ENCODE peak calls at places on chromosomes 5 and 9, in ten cellular contexts. M is spleen; O is right atrium auricular region; D is psoas muscle; G is CD4-positive, alpha-beta memory T cell; T is cardiac fibroblast; Q is gastrocnemius medialis; J is astrocyte of the spinal cord; E is neural progenitor cell; Z is PC-9. P is an unnamed sample.
A peak's percentile ranks its signal among the peaks of the same experiment; 100 is the strongest.

GRCh38 chr5:153749941-153750340 is 259.5 kb downstream of the GRIA1 start:
- DNase-seq in D (no peak), T (no peak), Q (no peak), O (no peak), M (no peak), Z (no peak), E (peak; percentile 65), G (no peak), J (no peak), P (no peak)

GRCh38 chr5:115487750-115488149 is 56.8 kb downstream of the FEM1C start:
- DNase-seq in T (no peak), J (no peak), O (no peak), Z (no peak), D (no peak), M (no peak), Q (no peak), E (no peak), G (no peak), P (no peak)

GRCh38 chr5:76978869-76979268 is 26.0 kb downstream of the CRHBP start:
- DNase-seq in T (no peak), J (no peak), Z (no peak), D (no peak), G (no peak), O (no peak), Q (no peak), E (no peak), M (no peak), P (no peak)

GRCh38 chr5:137688248-137688840 is 47.5 kb downstream of the KLHL3 start:
- DNase-seq in G (no peak), Q (no peak), E (no peak), O (no peak), J (no peak), M (no peak), Z (no peak), T (no peak), D (no peak), P (no peak)

GRCh38 chr5:67166460-67166871 is 30.1 kb downstream of the CD180 start:
- DNase-seq in Q (peak; percentile 48), D (peak; percentile 66), J (no peak), G (peak; percentile 69), Z (no peak), O (peak; percentile 76), E (no peak), T (no peak), M (peak; percentile 92), P (no peak)

GRCh38 chr5:74643160-74643562 is 2.6 kb upstream of the ENC1 start:
- DNase-seq in G (no peak), E (no peak), Z (no peak), D (no peak), M (no peak), O (no peak), J (peak; percentile 87), Q (no peak), T (peak; percentile 92), P (no peak)

GRCh38 chr5:173618927-173619519 is 2.6 kb upstream of the BOD1 start:
- DNase-seq in Q (peak; percentile 29), E (peak; percentile 64), T (peak; percentile 70), G (peak; percentile 56), M (no peak), O (no peak), D (no peak), Z (peak; percentile 48), J (peak; percentile 59), P (peak; percentile 44)

GRCh38 chr9:38226491-38226951 is 157.5 kb upstream of the SHB start:
- DNase-seq in D (no peak), E (no peak), O (no peak), T (no peak), Z (peak; percentile 52), G (no peak), J (no peak), M (no peak), Q (no peak), P (peak; percentile 44)

GRCh38 chr9:5621327-5621726 is 7.6 kb upstream of the RIC1 start:
- DNase-seq in D (no peak), G (no peak), Q (peak; percentile 77), M (no peak), J (peak; percentile 71), O (no peak), T (peak; percentile 67), E (no peak), Z (no peak), P (no peak)

GRCh38 chr5:56409331-56410190 is 176.4 kb upstream of the ANKRD55 start:
- DNase-seq in T (peak; percentile 78), Q (peak; percentile 21), E (no peak), Z (no peak), O (no peak), D (no peak), J (peak; percentile 59), G (no peak), M (no peak), P (no peak)

GRCh38 chr9:98075332-98075805 is 18.8 kb downstream of the NANS start:
- DNase-seq in O (no peak), G (no peak), T (peak; percentile 79), M (peak; percentile 1), Z (no peak), Q (no peak), J (peak; percentile 63), D (no peak), E (no peak), P (no peak)

GRCh38 chr9:132210472-132211145 is 48.8 kb downstream of the NTNG2 start:
- DNase-seq in M (no peak), D (no peak), O (no peak), T (no peak), Q (no peak), G (no peak), J (no peak), Z (no peak), E (no peak), P (no peak)

GRCh38 chr5:173825215-173825865 is 62.8 kb upstream of the CPEB4 start:
- DNase-seq in Q (peak; percentile 39), O (no peak), Z (peak; percentile 71), T (peak; percentile 61), J (no peak), E (no peak), D (peak; percentile 49), G (no peak), M (no peak), P (no peak)

GRCh38 chr9:92696619-92697018 is 26.7 kb upstream of the IPPK start:
- DNase-seq in J (no peak), M (no peak), T (no peak), Q (no peak), O (no peak), Z (no peak), D (no peak), E (no peak), G (no peak), P (peak; percentile 27)

GRCh38 chr5:166856771-166857170 is 1434.7 kb upstream of the WWC1 start:
- DNase-seq in D (no peak), Q (no peak), T (no peak), E (peak; percentile 89), M (no peak), Z (no peak), O (no peak), J (no peak), G (no peak), P (no peak)

GRCh38 chr9:38652486-38652885 is 32.1 kb upstream of the ANKRD18A start:
- DNase-seq in E (no peak), D (no peak), Q (no peak), Z (no peak), G (no peak), M (no peak), T (no peak), J (no peak), O (no peak), P (no peak)

GRCh38 chr5:6856658-6857057 is 143.4 kb downstream of the TENT4A start:
- DNase-seq in Q (no peak), J (no peak), D (no peak), M (no peak), E (no peak), T (no peak), G (no peak), O (no peak), Z (no peak), P (no peak)

GRCh38 chr5:16626696-16627264 is 10.0 kb upstream of the RETREG1 start:
- DNase-seq in J (peak; percentile 9), M (no peak), Z (no peak), G (peak; percentile 31), O (no peak), D (no peak), Q (no peak), T (no peak), E (no peak), P (peak; percentile 85)

GRCh38 chr9:97768731-97769130 is 71.6 kb upstream of the XPA start:
- DNase-seq in G (no peak), Z (no peak), Q (no peak), D (no peak), J (no peak), E (no peak), T (peak; percentile 23), M (no peak), O (no peak), P (no peak)

GRCh38 chr5:150152636-150153462 is 2.8 kb downstream of the PDGFRB start:
- DNase-seq in Z (no peak), G (no peak), E (no peak), Q (no peak), O (no peak), M (no peak), J (no peak), D (no peak), T (no peak), P (no peak)
- H3K4me3 ChIP-seq in Z (no peak overlapping the region), G (no peak overlapping the region), E (no peak overlapping the region), Q (peak overlapping the region; percentile 56), O (peak overlapping the region; percentile 59), M (no peak overlapping the region), J (peak overlapping the region; percentile 68), D (peak overlapping the region; percentile 63), T (peak overlapping the region; percentile 81), P (no peak overlapping the region)

GRCh38 chr9:112299514-112299913 is 33.9 kb downstream of the PTBP3 start:
- DNase-seq in E (no peak), D (no peak), T (peak; percentile 69), Z (no peak), O (no peak), Q (no peak), J (peak; percentile 35), M (no peak), G (no peak), P (no peak)
- H3K4me3 ChIP-seq in E (no peak overlapping the region), D (no peak overlapping the region), T (no peak overlapping the region), Z (no peak overlapping the region), O (no peak overlapping the region), Q (no peak overlapping the region), J (no peak overlapping the region), M (no peak overlapping the region), G (no peak overlapping the region), P (no peak overlapping the region)

GRCh38 chr5:1526681-1527131 is 2.9 kb upstream of the LPCAT1 start:
- DNase-seq in G (no peak), T (no peak), E (no peak), Z (no peak), O (peak; percentile 51), D (peak; percentile 6), J (no peak), M (no peak), Q (peak; percentile 8), P (no peak)
- H3K4me3 ChIP-seq in G (no peak overlapping the region), T (no peak overlapping the region), E (no peak overlapping the region), Z (no peak overlapping the region), O (no peak overlapping the region), D (no peak overlapping the region), J (no peak overlapping the region), M (no peak overlapping the region), Q (no peak overlapping the region), P (no peak overlapping the region)

DNA sequence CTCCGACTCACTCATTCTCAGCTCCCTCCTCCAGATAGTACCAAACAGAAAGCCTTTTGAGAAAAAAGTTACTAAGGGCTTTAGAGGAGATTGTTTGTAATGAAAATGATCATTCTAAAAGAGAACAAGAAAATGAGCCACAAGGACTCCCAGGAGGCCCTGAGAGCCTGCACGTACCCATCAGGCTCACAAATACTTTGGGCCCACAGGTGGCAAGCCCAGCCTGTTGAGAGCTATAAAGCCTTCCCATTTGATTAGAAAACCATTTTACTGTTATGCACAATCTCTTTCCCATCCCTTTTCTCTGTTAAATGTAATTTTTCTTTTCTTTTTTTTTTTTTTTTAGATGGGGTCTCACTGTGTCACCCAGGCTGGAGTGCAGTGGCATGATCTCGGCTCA is 136.1 kb downstream of the LHFPL2 start:
- DNase-seq in O (no peak), Q (no peak), E (no peak), D (no peak), Z (no peak), J (no peak), M (no peak), T (no peak), G (no peak), P (no peak)
- H3K4me3 ChIP-seq in O (no peak overlapping the region), Q (no peak overlapping the region), E (no peak overlapping the region), D (no peak overlapping the region), Z (no peak overlapping the region), J (no peak overlapping the region), M (no peak overlapping the region), T (no peak overlapping the region), G (no peak overlapping the region), P (no peak overlapping the region)

P was measured in Jurkat, Clone E6-1.